ENCODE peak calls at places on chromosomes 2 and 18, in ten cellular contexts. T is activated naive CD4-positive, alpha-beta T cell treated with Interleukin-2 at 50 U/mL for 16 hours; C is stimulated activated CD4-positive, alpha-beta T cell treated with anti-CD3 and anti-CD28 coated beads, Interleukin-1b, Interleukin-23, amount 100 ng/mL, for 48 hours; E is GM12865; A is T-helper 9 cell; O is activated T-cell treated with anti-CD3 and anti-CD28 coated beads for 24 hours; X is naive thymus-derived CD4-positive, alpha-beta T cell; M is COLO829; J is aorta; Y is activated CD8-positive, alpha-beta T cell treated with anti-CD3 and anti-CD28 coated beads for 36 hours. D is an unnamed sample.

GRCh38 chr2:237519506-237520245 is 32.6 kb downstream of the MLPH start:
- DNase-seq in T (no peak), C (no peak), E (no peak), A (no peak), O (no peak), X (no peak), M (no peak), J (no peak), Y (no peak), D (no peak)

GRCh38 chr2:149527998-149528775 is 59.4 kb downstream of the MMADHC start:
- DNase-seq in T (no peak), C (no peak), E (no peak), A (no peak), O (no peak), X (no peak), M (peak), J (no peak), Y (no peak), D (no peak)

GRCh38 chr2:127818794-127819425 is 7.9 kb upstream of the WDR33 start:
- DNase-seq in T (no peak), C (no peak), E (no peak), A (no peak), O (no peak), X (no peak), M (no peak), J (no peak), Y (no peak), D (no peak)

GRCh38 chr2:22442051-22442450 is 942.9 kb upstream of the KLHL29 start:
- DNase-seq in T (no peak), C (no peak), E (no peak), A (no peak), O (no peak), X (no peak), M (no peak), J (no peak), Y (no peak), D (no peak)

GRCh38 chr2:148546270-148546669 is 98.3 kb upstream of the EPC2 start:
- DNase-seq in T (no peak), C (no peak), E (no peak), A (no peak), O (no peak), X (no peak), M (no peak), J (no peak), Y (no peak), D (no peak)

GRCh38 chr2:232593931-232594330 is 39.5 kb upstream of the EFHD1 start:
- DNase-seq in T (no peak), C (no peak), E (no peak), A (no peak), O (no peak), X (no peak), M (no peak), J (no peak), Y (no peak), D (no peak)

GRCh38 chr2:99278793-99279291 is 22.2 kb downstream of the LYG1 start:
- DNase-seq in T (no peak), C (no peak), E (no peak), A (no peak), O (no peak), X (no peak), M (no peak), J (no peak), Y (no peak), D (no peak)

GRCh38 chr18:58640428-58640805 is 11.5 kb upstream of the ALPK2 start:
- DNase-seq in T (no peak), C (no peak), E (no peak), A (no peak), O (no peak), X (no peak), M (no peak), J (no peak), Y (no peak), D (no peak)

GRCh38 chr2:241762933-241763369 is 13.7 kb upstream of the GAL3ST2 start:
- DNase-seq in T (peak), C (peak), E (peak), A (peak), O (peak), X (no peak), M (no peak), J (peak), Y (peak), D (no peak)

GRCh38 chr2:58341047-58341446 is 99.9 kb upstream of the FANCL start:
- DNase-seq in T (no peak), C (no peak), E (peak), A (no peak), O (no peak), X (no peak), M (no peak), J (no peak), Y (no peak), D (no peak)

GRCh38 chr2:218733615-218734021 is 23.0 kb downstream of the TTLL4 start:
- DNase-seq in T (peak), C (peak), E (peak), A (no peak), O (no peak), X (no peak), M (no peak), J (no peak), Y (peak), D (peak)

GRCh38 chr2:171158790-171159325 is 1.8 kb downstream of the TLK1 start:
- DNase-seq in T (no peak), C (no peak), E (peak), A (no peak), O (no peak), X (no peak), M (no peak), J (no peak), Y (no peak), D (no peak)